ENCODE peak calls at places on chromosomes 16 and 17, in nine cellular contexts. W, U, Q, C, D, V, R, Y and P are unnamed samples.

GRCh38 chr16:84040823-84041391 is 1.7 kb downstream of the SLC38A8 start:
- DNase-seq in U (no peak), C (no peak), Q (no peak), V (peak), W (no peak), D (peak), R (no peak), Y (no peak), P (peak)

GRCh38 chr17:60091908-60092331 is 13.2 kb upstream of the HEATR6 start:
- DNase-seq in Y (no peak), D (peak), V (no peak), C (no peak), W (no peak), R (no peak), U (no peak), Q (no peak), P (no peak)

GRCh38 chr17:68182940-68183551 is 64.8 kb upstream of the AMZ2 start:
- DNase-seq in D (no peak), Y (peak), Q (no peak), U (no peak), C (no peak), V (peak), W (no peak), R (peak), P (peak)

GRCh38 chr17:6374761-6375312 is 60.1 kb downstream of the AIPL1 start:
- DNase-seq in V (peak), Y (no peak), W (no peak), R (peak), C (no peak), U (peak), Q (no peak), D (peak), P (no peak)

GRCh38 chr17:1909985-1910384 is 80.2 kb downstream of the RPA1 start:
- DNase-seq in Q (no peak), D (no peak), C (no peak), W (no peak), Y (no peak), V (no peak), U (no peak), R (no peak), P (no peak)

GRCh38 chr16:66603537-66604375 is 748 bp upstream of the CMTM3 start:
- DNase-seq in V (no peak), D (peak), C (peak), U (peak), Q (peak), W (peak), Y (peak), R (peak), P (peak)

GRCh38 chr16:79132745-79133144 is 467.8 kb downstream of the MAF start:
- DNase-seq in W (peak), Y (no peak), Q (no peak), U (no peak), R (no peak), V (no peak), D (no peak), C (no peak), P (no peak)

GRCh38 chr17:74361613-74362391 is at the start of gene BTBD17:
- DNase-seq in W (peak), R (peak), Q (peak), D (peak), V (no peak), C (no peak), Y (peak), U (peak), P (peak)

GRCh38 chr17:37483311-37484039 is 6.2 kb upstream of the DUSP14 start:
- DNase-seq in U (no peak), Y (no peak), D (peak), Q (peak), V (no peak), C (no peak), R (no peak), W (no peak), P (no peak)

GRCh38 chr17:45314761-45315549 is 1.9 kb downstream of the MAP3K14 start:
- DNase-seq in C (peak), R (no peak), W (no peak), U (peak), V (no peak), Y (no peak), D (no peak), Q (no peak), P (no peak)

GRCh38 chr16:88602091-88602490 is 31.9 kb downstream of the ZC3H18 start:
- DNase-seq in Y (no peak), D (no peak), W (peak), U (no peak), R (no peak), Q (no peak), V (no peak), C (no peak), P (no peak)

GRCh38 chr16:81003610-81004460 is 2.9 kb downstream of the CMC2 start:
- DNase-seq in C (peak), R (no peak), D (peak), U (no peak), W (no peak), Q (no peak), Y (no peak), V (no peak), P (no peak)

GRCh38 chr17:8044819-8045810 is 6.3 kb downstream of the ALOX15B start:
- DNase-seq in V (no peak), Q (no peak), D (no peak), Y (no peak), R (no peak), U (no peak), C (no peak), W (no peak), P (no peak)

GRCh38 chr17:4947411-4948165 is 742 bp downstream of the PFN1 start:
- DNase-seq in Q (peak), U (peak), Y (peak), W (peak), D (peak), C (peak), V (peak), R (peak), P (peak)

GRCh38 chr17:46885415-46885814 is 34.0 kb downstream of the WNT9B start:
- DNase-seq in Q (no peak), D (no peak), R (no peak), Y (no peak), V (no peak), W (no peak), U (no peak), C (no peak), P (no peak)

GRCh38 chr16:81975637-81976036 is 35.6 kb downstream of the SDR42E1 start:
- DNase-seq in W (no peak), U (no peak), Q (no peak), Y (no peak), C (no peak), V (no peak), D (no peak), R (no peak), P (no peak)

GRCh38 chr17:82892869-82893565 is 53.2 kb upstream of the ZNF750 start:
- DNase-seq in W (no peak), U (no peak), C (no peak), Q (no peak), Y (peak), R (no peak), D (no peak), V (no peak), P (peak)

GRCh38 chr17:58307468-58308172 is 21.0 kb downstream of the TSPOAP1 start:
- DNase-seq in Q (no peak), C (no peak), V (no peak), R (peak), U (no peak), Y (peak), D (no peak), W (peak), P (no peak)

GRCh38 chr16:57892447-57893096 is 78.4 kb downstream of the CNGB1 start:
- DNase-seq in W (peak), Q (no peak), V (no peak), Y (no peak), C (no peak), R (no peak), D (peak), U (no peak), P (peak)

GRCh38 chr17:83173997-83174858 is 94.8 kb downstream of the METRNL start:
- DNase-seq in W (peak), V (no peak), Y (peak), D (peak), C (no peak), U (no peak), Q (peak), R (peak), P (peak)

GRCh38 chr16:27332105-27332504 is 18.3 kb downstream of the IL4R start:
- DNase-seq in R (no peak), C (no peak), Y (no peak), W (no peak), Q (peak), D (peak), U (no peak), V (no peak), P (peak)

GRCh38 chr16:15708997-15709396 is 59.0 kb downstream of the NDE1 start:
- DNase-seq in R (no peak), V (no peak), U (no peak), W (no peak), D (no peak), Y (no peak), C (no peak), Q (no peak), P (no peak)

GRCh38 chr17:4536742-4537411 is 18.3 kb downstream of the MYBBP1A start:
- DNase-seq in C (no peak), D (peak), R (no peak), Y (no peak), U (no peak), W (no peak), Q (peak), V (no peak), P (no peak)

GRCh38 chr16:78227855-78228254 is 128.4 kb downstream of the WWOX start:
- DNase-seq in D (no peak), C (no peak), R (peak), W (peak), U (no peak), Q (peak), V (no peak), Y (no peak), P (no peak)

GRCh38 chr17:34254651-34255380 is at the start of gene CCL2:
- DNase-seq in C (peak), R (peak), W (peak), V (peak), U (peak), D (peak), Y (peak), Q (peak), P (no peak)

GRCh38 chr16:87221633-87222032 is 95.6 kb downstream of the C16orf95 start:
- DNase-seq in R (no peak), V (no peak), U (no peak), Y (no peak), C (no peak), W (no peak), D (no peak), Q (no peak), P (no peak)

GRCh38 chr17:2700491-2701141 is 10.9 kb downstream of the CLUH start:
- DNase-seq in V (no peak), Q (peak), R (peak), W (no peak), C (no peak), U (no peak), Y (peak), D (no peak), P (peak)

GRCh38 chr17:32275060-32276042 is 9.7 kb downstream of the RHBDL3 start:
- DNase-seq in C (no peak), D (peak), Q (peak), R (peak), U (peak), Y (no peak), V (peak), W (no peak), P (no peak)

GRCh38 chr16:30054451-30054850 is 11.1 kb upstream of the ALDOA start:
- DNase-seq in Y (no peak), U (no peak), D (no peak), C (no peak), V (no peak), W (no peak), R (no peak), Q (no peak), P (no peak)

GRCh38 chr16:64428463-64428862 is 693.4 kb downstream of the CDH11 start:
- DNase-seq in U (no peak), V (peak), R (no peak), Y (no peak), C (no peak), D (peak), W (no peak), Q (no peak), P (no peak)

GRCh38 chr16:49497466-49497865 is 123.9 kb downstream of the C16orf78 start:
- DNase-seq in Q (no peak), Y (peak), W (no peak), U (no peak), V (no peak), R (no peak), C (no peak), D (no peak), P (peak)

DNA sequence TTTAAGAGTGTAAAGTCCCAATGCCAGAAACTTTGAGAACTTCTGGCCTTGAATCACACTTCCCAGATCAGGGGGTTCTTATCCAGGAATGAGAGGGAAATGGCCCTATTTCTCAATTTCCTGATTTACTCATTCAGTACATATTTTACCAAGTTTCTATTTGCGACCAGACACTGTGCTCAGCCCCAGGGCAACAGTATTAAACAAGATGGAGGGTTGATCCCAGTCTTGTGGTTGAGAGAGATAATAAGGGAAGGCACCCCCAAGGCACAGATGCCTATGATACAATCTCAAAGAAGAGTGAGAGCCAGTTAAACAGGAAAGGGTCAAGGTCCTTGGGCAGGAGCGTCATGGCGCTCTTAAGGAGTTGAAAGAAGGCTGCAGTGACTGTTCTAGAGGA is 444.2 kb downstream of the HS3ST3B1 start:
- DNase-seq in D (peak), U (no peak), W (no peak), Y (no peak), Q (no peak), V (peak), R (no peak), C (no peak), P (no peak)
- TF ChIP-seq CTCF in D (no peak), U (no peak), W (no peak), Y (no peak), Q (no peak), V (no peak), R (no peak), C (no peak), P (no peak)

DNA sequence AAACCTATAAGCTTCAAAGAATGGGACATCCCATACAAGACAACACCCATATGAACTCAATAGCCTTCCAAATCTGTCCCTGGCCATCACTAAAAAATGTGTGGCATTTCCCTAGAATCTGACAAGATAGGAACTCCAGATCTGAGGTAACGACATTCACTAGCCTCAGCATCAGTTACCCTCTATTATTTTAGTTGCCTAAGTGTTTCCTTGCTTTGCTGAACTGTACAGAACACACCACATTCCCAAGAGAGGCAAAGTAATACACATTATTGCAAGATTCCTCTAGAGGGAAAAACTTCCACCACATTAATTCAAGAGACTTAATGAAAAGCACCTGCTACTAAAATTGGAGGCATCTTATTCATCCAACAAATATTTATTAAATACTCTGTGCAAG is 5.0 kb downstream of the LSM12 start:
- DNase-seq in C (no peak), W (no peak), D (no peak), U (no peak), V (no peak), R (no peak), Y (no peak), Q (no peak), P (no peak)
- H3K27ac ChIP-seq in C (no peak), W (no peak), D (no peak), U (no peak), V (no peak), R (no peak), Y (no peak), Q (no peak), P (no peak)

DNA sequence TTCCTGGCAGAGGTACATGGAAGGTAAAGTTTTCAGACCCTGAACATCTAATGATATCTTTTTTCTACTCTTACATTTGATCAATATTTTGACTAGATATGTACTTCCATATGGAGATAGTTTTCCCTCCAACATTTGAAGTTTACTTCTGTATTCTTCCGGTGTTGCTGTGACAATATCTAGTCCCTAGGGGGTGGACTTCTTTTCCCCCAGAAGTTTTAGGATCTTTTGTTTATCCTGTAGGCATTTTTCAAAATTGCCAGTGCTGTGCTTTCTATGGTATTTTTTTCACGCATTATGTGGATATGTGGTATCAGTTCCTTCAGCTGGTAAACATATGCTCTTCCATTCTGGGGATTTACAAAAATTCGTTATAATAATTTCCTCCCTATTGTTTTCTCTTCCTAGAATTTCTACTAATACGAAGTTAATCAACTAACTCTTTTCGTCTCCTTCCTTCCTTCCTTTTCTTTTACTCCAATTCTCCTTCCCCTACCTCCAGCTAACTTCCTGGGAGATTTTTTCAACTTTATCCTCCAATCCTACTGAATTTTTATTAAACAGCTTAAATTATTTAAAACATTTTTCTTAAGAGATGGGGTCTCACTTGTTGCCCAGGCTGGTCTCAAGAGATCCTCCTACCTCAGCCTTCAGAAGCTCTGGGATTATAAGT is 26.1 kb upstream of the ZNHIT3 start:
- DNase-seq in Y (no peak), R (no peak), D (no peak), W (no peak), Q (no peak), C (no peak), U (no peak), V (no peak), P (no peak)
- TF ChIP-seq CTCF in Y (no peak), R (peak), D (no peak), W (no peak), Q (no peak), C (no peak), U (no peak), V (no peak), P (no peak)

DNA sequence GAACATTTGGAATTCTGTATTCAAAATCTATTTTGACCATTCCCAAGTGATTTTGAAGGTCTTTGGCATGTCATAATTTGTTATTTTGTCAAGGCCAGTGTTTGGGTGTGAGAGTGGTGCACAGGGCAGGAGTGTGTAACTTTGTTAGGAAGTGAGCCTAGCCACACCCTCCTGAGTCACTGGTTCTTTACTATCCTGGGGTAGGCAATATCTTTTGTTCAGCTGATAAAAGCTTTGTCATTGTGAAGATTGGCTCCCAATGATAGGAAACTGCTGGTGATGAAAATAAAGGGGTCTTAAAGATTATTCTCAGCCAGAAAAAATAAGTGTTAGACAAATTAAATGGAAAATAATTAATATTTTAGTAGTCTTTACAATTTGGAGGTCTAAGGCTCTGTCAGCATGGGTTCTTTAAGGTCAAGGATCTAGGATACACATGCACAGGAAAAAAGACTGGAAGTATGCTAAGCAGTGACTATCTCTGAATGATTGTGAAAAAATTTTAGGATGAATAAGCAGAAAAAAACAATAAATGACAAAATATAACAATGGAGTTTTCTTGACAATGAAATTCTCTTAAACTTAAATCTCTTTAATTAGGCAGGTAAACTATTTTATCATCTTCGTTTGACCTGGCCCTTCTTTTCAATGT is 5.1 kb downstream of the UBN1 start:
- DNase-seq in D (peak), Q (no peak), V (peak), R (no peak), C (no peak), W (no peak), U (peak), Y (peak), P (no peak)
- H3K27ac ChIP-seq in D (no peak), Q (no peak), V (peak), R (no peak), C (no peak), W (peak), U (peak), Y (no peak), P (peak)

GRCh38 chr17:63676540-63676933 is 23.4 kb downstream of the LIMD2 start:
- DNase-seq in U (no peak), W (no peak), Y (no peak), R (no peak), Q (no peak), C (no peak), V (no peak), D (no peak), P (no peak)

GRCh38 chr17:63680700-63681099 is 19.2 kb downstream of the LIMD2 start:
- DNase-seq in C (no peak), Y (no peak), U (no peak), D (no peak), Q (no peak), W (no peak), R (no peak), V (no peak), P (no peak)

GRCh38 chr17:63681530-63681929 is 18.4 kb downstream of the LIMD2 start:
- DNase-seq in R (no peak), Q (peak), D (no peak), C (no peak), U (no peak), V (no peak), W (no peak), Y (no peak), P (no peak)

GRCh38 chr17:63682441-63682840 is 17.5 kb downstream of the LIMD2 start:
- DNase-seq in C (no peak), D (no peak), R (no peak), W (no peak), Y (no peak), Q (no peak), U (no peak), V (no peak), P (no peak)

GRCh38 chr17:63679214-63679613 is 20.7 kb downstream of the LIMD2 start:
- DNase-seq in Y (no peak), V (no peak), D (no peak), U (no peak), W (no peak), Q (no peak), C (no peak), R (peak), P (no peak)
- TF ChIP-seq CTCF in Y (no peak), V (no peak), D (no peak), U (no peak), W (no peak), Q (no peak), C (no peak), R (peak), P (no peak)

GRCh38 chr17:48577946-48578615 is at the start of gene HOXB4:
- DNase-seq in C (peak), Y (peak), V (peak), Q (peak), U (no peak), W (peak), R (peak), D (no peak), P (peak)
- H3K27ac ChIP-seq in C (peak), Y (peak), V (peak), Q (peak), U (peak), W (no peak), R (no peak), D (no peak), P (peak)